ENCODE peak calls at places on chromosome 19, in seven cellular contexts. One of them, this sample, is unnamed.
A peak's percentile ranks its signal among the peaks of the same experiment; 100 is the strongest.

GRCh38 chr19:3065675-3066357 is 3.5 kb upstream of the TLE5 start:
- DNase-seq in pancreas: peak; percentile 70
- DNase-seq in brain microvascular endothelial cell: no peak
- DNase-seq in AG09309: no peak
- DNase-seq in fibroblast of lung: no peak
- DNase-seq in body of pancreas: peak; percentile 56
- DNase-seq in fibroblast of mammary gland: no peak
- DNase-seq in this sample: no peak

GRCh38 chr19:50854636-50855410 is at the start of gene KLK3:
- DNase-seq in pancreas: no peak
- DNase-seq in brain microvascular endothelial cell: no peak
- DNase-seq in AG09309: no peak
- DNase-seq in fibroblast of lung: no peak
- DNase-seq in body of pancreas: no peak
- DNase-seq in fibroblast of mammary gland: no peak
- DNase-seq in this sample: no peak

GRCh38 chr19:14361824-14362223 is 19.4 kb upstream of the ADGRE5 start:
- DNase-seq in pancreas: no peak
- DNase-seq in brain microvascular endothelial cell: no peak
- DNase-seq in AG09309: no peak
- DNase-seq in fibroblast of lung: no peak
- DNase-seq in body of pancreas: no peak
- DNase-seq in fibroblast of mammary gland: peak; percentile 47
- DNase-seq in this sample: no peak

GRCh38 chr19:56252699-56253422 is 19.7 kb upstream of the EDDM13 start:
- DNase-seq in pancreas: peak; percentile 89
- DNase-seq in brain microvascular endothelial cell: peak; percentile 86
- DNase-seq in AG09309: peak; percentile 29
- DNase-seq in fibroblast of lung: peak; percentile 62
- DNase-seq in body of pancreas: peak; percentile 85
- DNase-seq in fibroblast of mammary gland: peak; percentile 80
- DNase-seq in this sample: peak; percentile 73

GRCh38 chr19:13241321-13242104 is 91.3 kb downstream of the IER2 start:
- DNase-seq in pancreas: no peak
- DNase-seq in brain microvascular endothelial cell: no peak
- DNase-seq in AG09309: no peak
- DNase-seq in fibroblast of lung: no peak
- DNase-seq in body of pancreas: no peak
- DNase-seq in fibroblast of mammary gland: peak; percentile 12
- DNase-seq in this sample: no peak

GRCh38 chr19:45251452-45252354 is 632 bp downstream of the MARK4 start:
- DNase-seq in pancreas: peak; percentile 69
- DNase-seq in brain microvascular endothelial cell: no peak
- DNase-seq in AG09309: no peak
- DNase-seq in fibroblast of lung: no peak
- DNase-seq in body of pancreas: peak; percentile 34
- DNase-seq in fibroblast of mammary gland: no peak
- DNase-seq in this sample: peak; percentile 13

GRCh38 chr19:996051-996838 is 4.0 kb upstream of the GRIN3B start:
- DNase-seq in pancreas: no peak
- DNase-seq in brain microvascular endothelial cell: peak; percentile 45
- DNase-seq in AG09309: no peak
- DNase-seq in fibroblast of lung: peak; percentile 64
- DNase-seq in body of pancreas: peak; percentile 52
- DNase-seq in fibroblast of mammary gland: peak; percentile 62
- DNase-seq in this sample: peak; percentile 45

GRCh38 chr19:294341-294818 is 3.2 kb upstream of the PLPP2 start:
- DNase-seq in pancreas: peak; percentile 57
- DNase-seq in brain microvascular endothelial cell: no peak
- DNase-seq in AG09309: no peak
- DNase-seq in fibroblast of lung: no peak
- DNase-seq in body of pancreas: no peak
- DNase-seq in fibroblast of mammary gland: peak; percentile 18
- DNase-seq in this sample: no peak

GRCh38 chr19:11848594-11849263 is at the start of gene ZNF439:
- DNase-seq in pancreas: peak; percentile 91
- DNase-seq in brain microvascular endothelial cell: peak; percentile 67
- DNase-seq in AG09309: peak; percentile 27
- DNase-seq in fibroblast of lung: peak; percentile 68
- DNase-seq in body of pancreas: peak; percentile 88
- DNase-seq in fibroblast of mammary gland: peak; percentile 34
- DNase-seq in this sample: peak; percentile 47

GRCh38 chr19:38245826-38246498 is 10.2 kb downstream of the PPP1R14A start:
- DNase-seq in pancreas: no peak
- DNase-seq in brain microvascular endothelial cell: peak; percentile 45
- DNase-seq in AG09309: no peak
- DNase-seq in fibroblast of lung: no peak
- DNase-seq in body of pancreas: no peak
- DNase-seq in fibroblast of mammary gland: no peak
- DNase-seq in this sample: no peak

GRCh38 chr19:30781519-30781918 is 409.3 kb downstream of the ZNF536 start:
- DNase-seq in pancreas: no peak
- DNase-seq in brain microvascular endothelial cell: no peak
- DNase-seq in AG09309: no peak
- DNase-seq in fibroblast of lung: no peak
- DNase-seq in body of pancreas: no peak
- DNase-seq in fibroblast of mammary gland: peak; percentile 47
- DNase-seq in this sample: no peak

GRCh38 chr19:19711306-19711933 is 21.5 kb downstream of the ZNF14 start:
- DNase-seq in pancreas: no peak
- DNase-seq in brain microvascular endothelial cell: no peak
- DNase-seq in AG09309: no peak
- DNase-seq in fibroblast of lung: no peak
- DNase-seq in body of pancreas: no peak
- DNase-seq in fibroblast of mammary gland: no peak
- DNase-seq in this sample: no peak
- H3K4me3 ChIP-seq in pancreas: no peak overlapping the region
- H3K4me3 ChIP-seq in brain microvascular endothelial cell: no peak overlapping the region
- H3K4me3 ChIP-seq in AG09309: no peak overlapping the region
- H3K4me3 ChIP-seq in fibroblast of lung: no peak overlapping the region
- H3K4me3 ChIP-seq in body of pancreas: no peak overlapping the region
- H3K4me3 ChIP-seq in fibroblast of mammary gland: no peak overlapping the region
- H3K4me3 ChIP-seq in this sample: no peak overlapping the region

DNA sequence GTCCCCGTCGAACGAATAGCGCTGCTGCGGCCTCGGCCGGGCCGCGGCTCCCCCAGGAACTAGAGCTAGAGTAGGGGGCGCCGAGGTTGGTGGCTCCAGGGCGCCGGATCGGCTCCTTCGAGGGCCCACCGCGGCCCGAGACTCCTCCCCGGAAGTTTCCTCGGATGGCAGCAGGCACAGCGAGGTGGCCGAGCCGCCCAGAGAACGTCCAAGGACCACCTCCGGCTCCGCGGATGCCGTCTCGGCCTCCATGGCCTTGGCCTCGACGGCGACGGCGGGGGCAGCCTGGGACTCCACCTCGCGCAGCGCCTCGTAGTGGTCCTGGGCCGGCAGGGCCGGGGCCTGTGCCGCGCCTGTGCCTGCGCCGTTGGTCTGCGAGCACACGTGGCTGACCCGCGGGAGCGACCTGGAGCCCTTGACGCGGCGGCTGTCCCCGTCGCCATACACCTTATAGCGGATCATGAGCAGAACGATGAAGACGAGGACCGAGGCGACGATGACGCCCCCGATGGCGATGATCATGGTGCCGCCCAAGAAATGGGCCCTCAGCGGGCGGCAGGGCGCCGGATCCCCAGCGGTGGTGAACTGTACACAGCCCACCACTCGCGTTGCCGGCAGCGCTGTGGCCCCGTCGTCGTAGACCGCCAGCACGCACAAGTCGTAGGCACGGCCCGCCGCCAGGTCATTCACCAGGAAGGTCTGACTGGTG is 11.8 kb downstream of the IFNL1 start:
- DNase-seq in pancreas: no peak
- DNase-seq in brain microvascular endothelial cell: no peak
- DNase-seq in AG09309: no peak
- DNase-seq in fibroblast of lung: no peak
- DNase-seq in body of pancreas: no peak
- DNase-seq in fibroblast of mammary gland: no peak
- DNase-seq in this sample: no peak
- H3K4me3 ChIP-seq in pancreas: no peak overlapping the region
- H3K4me3 ChIP-seq in brain microvascular endothelial cell: no peak overlapping the region
- H3K4me3 ChIP-seq in AG09309: no peak overlapping the region
- H3K4me3 ChIP-seq in fibroblast of lung: no peak overlapping the region
- H3K4me3 ChIP-seq in body of pancreas: no peak overlapping the region
- H3K4me3 ChIP-seq in fibroblast of mammary gland: no peak overlapping the region
- H3K4me3 ChIP-seq in this sample: no peak overlapping the region

DNA sequence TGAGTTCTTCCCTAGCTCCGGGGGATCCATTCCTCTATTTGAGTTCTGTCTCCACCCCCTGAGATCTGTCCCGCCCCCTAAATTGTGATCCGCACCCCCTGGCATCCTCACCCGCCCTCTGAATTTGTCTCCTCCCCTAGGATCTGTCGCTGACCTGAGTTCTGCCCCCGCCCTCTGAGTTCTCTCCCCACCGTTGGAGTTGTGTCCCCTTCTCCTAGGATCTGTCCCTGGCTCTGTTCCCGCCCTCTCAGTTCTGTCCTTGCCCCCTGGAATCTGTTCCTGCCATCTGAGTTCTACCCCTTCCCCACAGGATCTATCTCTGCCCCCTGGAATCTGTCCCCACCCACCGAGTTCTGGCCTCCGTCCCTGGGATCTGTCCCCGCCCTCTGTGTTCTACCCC is 1.0 kb upstream of the SLC17A7 start:
- DNase-seq in pancreas: no peak
- DNase-seq in brain microvascular endothelial cell: no peak
- DNase-seq in AG09309: no peak
- DNase-seq in fibroblast of lung: no peak
- DNase-seq in body of pancreas: no peak
- DNase-seq in fibroblast of mammary gland: no peak
- DNase-seq in this sample: no peak
- H3K4me3 ChIP-seq in pancreas: no peak overlapping the region
- H3K4me3 ChIP-seq in brain microvascular endothelial cell: no peak overlapping the region
- H3K4me3 ChIP-seq in AG09309: peak overlapping the region; percentile 46
- H3K4me3 ChIP-seq in fibroblast of lung: no peak overlapping the region
- H3K4me3 ChIP-seq in body of pancreas: no peak overlapping the region
- H3K4me3 ChIP-seq in fibroblast of mammary gland: peak overlapping the region; percentile 68
- H3K4me3 ChIP-seq in this sample: no peak overlapping the region

GRCh38 chr19:36488816-36489138 is 584 bp downstream of the ZNF566 start:
- DNase-seq in pancreas: peak; percentile 53
- DNase-seq in brain microvascular endothelial cell: peak; percentile 3
- DNase-seq in AG09309: no peak
- DNase-seq in fibroblast of lung: no peak
- DNase-seq in body of pancreas: no peak
- DNase-seq in fibroblast of mammary gland: peak; percentile 6
- DNase-seq in this sample: peak; percentile 2

GRCh38 chr19:36489139-36489919 is at the start of gene ZNF566:
- DNase-seq in pancreas: peak; percentile 84
- DNase-seq in brain microvascular endothelial cell: peak; percentile 96
- DNase-seq in AG09309: peak; percentile 91
- DNase-seq in fibroblast of lung: peak; percentile 97
- DNase-seq in body of pancreas: peak; percentile 89
- DNase-seq in fibroblast of mammary gland: peak; percentile 96
- DNase-seq in this sample: peak; percentile 97

GRCh38 chr19:36489920-36490415 is 607 bp upstream of the ZNF566 start:
- DNase-seq in pancreas: no peak
- DNase-seq in brain microvascular endothelial cell: peak; percentile 96
- DNase-seq in AG09309: peak; percentile 83
- DNase-seq in fibroblast of lung: peak; percentile 96
- DNase-seq in body of pancreas: peak; percentile 67
- DNase-seq in fibroblast of mammary gland: peak; percentile 90
- DNase-seq in this sample: no peak

GRCh38 chr19:36483653-36484052 is 5.7 kb downstream of the ZNF566 start:
- DNase-seq in pancreas: no peak
- DNase-seq in brain microvascular endothelial cell: no peak
- DNase-seq in AG09309: no peak
- DNase-seq in fibroblast of lung: no peak
- DNase-seq in body of pancreas: no peak
- DNase-seq in fibroblast of mammary gland: no peak
- DNase-seq in this sample: no peak

GRCh38 chr19:36488118-36488815 is 1.1 kb downstream of the ZNF566 start:
- DNase-seq in pancreas: no peak
- DNase-seq in brain microvascular endothelial cell: no peak
- DNase-seq in AG09309: no peak
- DNase-seq in fibroblast of lung: peak; percentile 45
- DNase-seq in body of pancreas: no peak
- DNase-seq in fibroblast of mammary gland: no peak
- DNase-seq in this sample: no peak
- H3K4me3 ChIP-seq in pancreas: peak overlapping the region; percentile 78
- H3K4me3 ChIP-seq in brain microvascular endothelial cell: peak overlapping the region; percentile 89
- H3K4me3 ChIP-seq in AG09309: peak overlapping the region; percentile 83
- H3K4me3 ChIP-seq in fibroblast of lung: peak overlapping the region; percentile 91
- H3K4me3 ChIP-seq in body of pancreas: peak overlapping the region; percentile 52
- H3K4me3 ChIP-seq in fibroblast of mammary gland: peak overlapping the region; percentile 87
- H3K4me3 ChIP-seq in this sample: peak overlapping the region; percentile 82

GRCh38 chr19:18608102-18608804 is 1.7 kb upstream of the CRLF1 start:
- DNase-seq in pancreas: no peak
- DNase-seq in brain microvascular endothelial cell: no peak
- DNase-seq in AG09309: no peak
- DNase-seq in fibroblast of lung: no peak
- DNase-seq in body of pancreas: no peak
- DNase-seq in fibroblast of mammary gland: no peak
- DNase-seq in this sample: no peak

GRCh38 chr19:18607222-18608101 is 863 bp upstream of the CRLF1 start:
- DNase-seq in pancreas: no peak
- DNase-seq in brain microvascular endothelial cell: no peak
- DNase-seq in AG09309: no peak
- DNase-seq in fibroblast of lung: no peak
- DNase-seq in body of pancreas: no peak
- DNase-seq in fibroblast of mammary gland: no peak
- DNase-seq in this sample: no peak

GRCh38 chr19:18605546-18606280 is 886 bp downstream of the CRLF1 start:
- DNase-seq in pancreas: no peak
- DNase-seq in brain microvascular endothelial cell: no peak
- DNase-seq in AG09309: no peak
- DNase-seq in fibroblast of lung: no peak
- DNase-seq in body of pancreas: no peak
- DNase-seq in fibroblast of mammary gland: no peak
- DNase-seq in this sample: no peak

GRCh38 chr19:18605196-18605545 is 1.4 kb downstream of the CRLF1 start:
- DNase-seq in pancreas: no peak
- DNase-seq in brain microvascular endothelial cell: no peak
- DNase-seq in AG09309: no peak
- DNase-seq in fibroblast of lung: no peak
- DNase-seq in body of pancreas: no peak
- DNase-seq in fibroblast of mammary gland: no peak
- DNase-seq in this sample: no peak

DNA sequence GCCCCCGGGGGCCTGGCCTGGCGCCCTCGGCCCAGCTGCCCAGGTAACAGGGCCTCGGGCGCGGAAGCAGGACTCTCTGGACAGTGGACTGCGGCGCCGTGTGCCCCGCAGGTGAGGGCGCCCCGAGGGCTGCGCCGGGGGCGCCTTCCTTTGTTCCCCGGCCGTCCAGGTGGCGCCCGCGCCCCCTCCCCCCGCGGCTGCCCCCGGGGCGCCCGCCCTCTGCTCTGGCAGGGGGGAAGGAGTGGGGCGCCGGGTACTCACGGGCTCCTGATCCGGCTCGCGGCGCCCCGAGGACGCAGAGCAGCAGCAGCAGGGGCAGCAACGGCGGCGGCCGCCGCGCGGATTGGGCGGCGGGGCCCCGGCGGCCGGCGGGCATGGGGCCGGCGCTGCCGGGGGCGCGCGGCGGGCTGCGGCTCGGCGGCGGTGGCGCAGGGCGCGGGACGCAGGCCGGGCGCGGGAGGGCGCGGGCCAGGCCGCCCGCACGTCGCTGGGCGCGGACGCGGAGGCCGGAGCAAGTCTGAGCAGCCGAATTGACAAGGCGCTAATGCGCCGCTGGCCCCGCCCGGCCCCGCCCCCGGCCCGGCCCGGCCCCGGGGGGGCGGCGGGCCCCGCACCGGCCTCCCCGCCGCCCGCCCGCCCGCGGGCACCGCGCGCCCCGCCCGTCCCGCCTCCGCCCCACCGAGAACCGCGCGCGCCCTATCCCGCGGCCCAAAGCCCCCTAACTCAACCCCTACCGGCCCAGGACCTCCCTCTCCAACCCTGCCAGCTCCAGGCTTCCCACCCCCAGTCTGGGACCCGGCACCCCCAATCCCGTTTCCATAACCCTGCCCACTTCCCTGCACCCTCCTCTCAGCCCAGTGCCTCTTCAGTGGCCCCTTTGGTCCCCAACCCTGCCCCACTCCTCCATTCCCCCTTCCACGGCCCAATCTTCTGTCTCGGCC is at the start of gene CRLF1:
- DNase-seq in pancreas: no peak
- DNase-seq in brain microvascular endothelial cell: no peak
- DNase-seq in AG09309: no peak
- DNase-seq in fibroblast of lung: no peak
- DNase-seq in body of pancreas: no peak
- DNase-seq in fibroblast of mammary gland: no peak
- DNase-seq in this sample: no peak
- H3K4me3 ChIP-seq in pancreas: no peak within 1 kb of the TSS
- H3K4me3 ChIP-seq in brain microvascular endothelial cell: peak within 1 kb of the TSS; percentile 32
- H3K4me3 ChIP-seq in AG09309: peak within 1 kb of the TSS; percentile 45
- H3K4me3 ChIP-seq in fibroblast of lung: peak within 1 kb of the TSS; percentile 17
- H3K4me3 ChIP-seq in body of pancreas: no peak within 1 kb of the TSS
- H3K4me3 ChIP-seq in fibroblast of mammary gland: no peak within 1 kb of the TSS
- H3K4me3 ChIP-seq in this sample: no peak within 1 kb of the TSS

This sample was measured in astrocyte of the spinal cord.